ENCODE peak calls at places on chromosomes 2 and 18, in six cellular contexts. L, Z, D, E, U and K are unnamed samples.

GRCh38 chr2:133264951-133265949 is 303.0 kb downstream of the NCKAP5 start:
- DNase-seq in Z (no peak), E (peak; percentile 9), D (no peak), U (peak; percentile 48), L (no peak), K (no peak)

GRCh38 chr2:1512321-1513289 is 99.3 kb downstream of the TPO start:
- DNase-seq in D (no peak), Z (no peak), U (no peak), L (no peak), E (no peak), K (no peak)

GRCh38 chr18:76568726-76569125 is 73.7 kb upstream of the ZNF516 start:
- DNase-seq in U (no peak), D (no peak), E (no peak), L (no peak), Z (no peak), K (no peak)

GRCh38 chr18:59921384-59921891 is 21.6 kb downstream of the PMAIP1 start:
- DNase-seq in E (no peak), D (peak; percentile 49), Z (peak; percentile 5), U (no peak), L (peak; percentile 8), K (peak; percentile 24)

GRCh38 chr2:23436346-23437099 is 51.5 kb downstream of the KLHL29 start:
- DNase-seq in L (no peak), E (no peak), Z (no peak), D (peak; percentile 38), U (no peak), K (no peak)

GRCh38 chr18:79221136-79221535 is 151.9 kb downstream of the ATP9B start:
- DNase-seq in L (no peak), D (no peak), Z (no peak), U (no peak), E (no peak), K (no peak)

GRCh38 chr2:226063704-226064390 is 664.3 kb downstream of the NYAP2 start:
- DNase-seq in L (no peak), D (no peak), Z (no peak), E (no peak), U (no peak), K (no peak)

GRCh38 chr2:54471221-54471711 is 15.1 kb downstream of the SPTBN1 start:
- DNase-seq in U (peak; percentile 73), L (no peak), E (no peak), Z (no peak), D (no peak), K (no peak)

GRCh38 chr18:62741118-62741566 is 25.8 kb downstream of the PHLPP1 start:
- DNase-seq in E (no peak), D (no peak), L (no peak), U (no peak), Z (no peak), K (no peak)

GRCh38 chr2:70385966-70386595 is 84.2 kb upstream of the FAM136A start:
- DNase-seq in U (no peak), L (no peak), E (no peak), D (no peak), Z (no peak), K (no peak)

GRCh38 chr2:240781471-240782220 is 38.4 kb downstream of the KIF1A start:
- DNase-seq in Z (no peak), U (no peak), E (no peak), D (no peak), L (no peak), K (no peak)

GRCh38 chr2:30665761-30666306 is 141.4 kb downstream of the CAPN13 start:
- DNase-seq in U (no peak), E (no peak), D (no peak), L (no peak), Z (no peak), K (no peak)

GRCh38 chr2:37802899-37803379 is 122.1 kb upstream of the RMDN2 start:
- DNase-seq in Z (no peak), L (no peak), D (no peak), U (no peak), E (no peak), K (no peak)

GRCh38 chr2:130310881-130311280 is 31.8 kb upstream of the IMP4 start:
- DNase-seq in D (no peak), U (no peak), Z (no peak), L (no peak), E (no peak), K (no peak)

GRCh38 chr2:119338826-119339561 is 27.6 kb downstream of the C2orf76 start:
- DNase-seq in D (no peak), L (peak; percentile 4), Z (peak; percentile 2), U (peak; percentile 44), E (no peak), K (peak; percentile 20)

GRCh38 chr2:207394203-207394741 is 135.5 kb upstream of the CREB1 start:
- DNase-seq in L (no peak), U (no peak), D (no peak), Z (no peak), E (no peak), K (no peak)

GRCh38 chr2:229348135-229348534 is 77.0 kb upstream of the PID1 start:
- DNase-seq in Z (no peak), E (no peak), U (no peak), L (no peak), D (no peak), K (no peak)

GRCh38 chr2:105969552-105969951 is 224.5 kb downstream of the UXS1 start:
- DNase-seq in E (peak; percentile 50), Z (no peak), L (no peak), D (no peak), U (no peak), K (no peak)

GRCh38 chr2:2871480-2872308 is 505.9 kb downstream of the EIPR1 start:
- DNase-seq in D (no peak), Z (no peak), U (no peak), E (no peak), L (no peak), K (no peak)

GRCh38 chr2:219500135-219500534 is 1.4 kb downstream of the GMPPA start:
- DNase-seq in Z (no peak), L (no peak), E (no peak), D (no peak), U (no peak), K (no peak)

GRCh38 chr18:62486290-62486964 is 36.4 kb upstream of the ZCCHC2 start:
- DNase-seq in Z (no peak), U (no peak), E (no peak), L (no peak), D (no peak), K (no peak)

GRCh38 chr2:175195012-175195411 is 13.5 kb upstream of the ATP5MC3 start:
- DNase-seq in L (no peak), E (no peak), Z (no peak), D (no peak), U (no peak), K (no peak)

GRCh38 chr2:1626271-1626681 is 118.0 kb downstream of the PXDN start:
- DNase-seq in D (no peak), U (peak; percentile 9), L (no peak), Z (no peak), E (no peak), K (no peak)

GRCh38 chr2:217510790-217511291 is 492.0 kb downstream of the TNS1 start:
- DNase-seq in U (peak; percentile 77), L (no peak), E (peak; percentile 81), D (peak; percentile 21), Z (no peak), K (no peak)

GRCh38 chr2:12251749-12252148 is 465.0 kb upstream of the TRIB2 start:
- DNase-seq in Z (no peak), D (no peak), L (no peak), U (no peak), E (no peak), K (no peak)

GRCh38 chr18:73544618-73545017 is 603.0 kb downstream of the FBXO15 start:
- DNase-seq in L (no peak), E (no peak), Z (no peak), D (no peak), U (no peak), K (no peak)

GRCh38 chr2:66568650-66569300 is 133.8 kb downstream of the MEIS1 start:
- DNase-seq in D (no peak), E (no peak), L (no peak), U (no peak), Z (no peak), K (no peak)

GRCh38 chr2:88746929-88747490 is 55.5 kb downstream of the RPIA start:
- DNase-seq in L (no peak), Z (no peak), D (no peak), U (no peak), E (no peak), K (no peak)

GRCh38 chr2:174334781-174335604 is at the start of gene SP9:
- DNase-seq in D (peak; percentile 38), U (no peak), E (peak; percentile 40), Z (no peak), L (no peak), K (no peak)

GRCh38 chr2:179446475-179447141 is 182.0 kb upstream of the SESTD1 start:
- DNase-seq in D (no peak), Z (no peak), L (no peak), U (no peak), E (no peak), K (no peak)

GRCh38 chr18:37282386-37283037 is 283.1 kb downstream of the CELF4 start:
- DNase-seq in D (no peak), Z (no peak), U (no peak), E (no peak), L (no peak), K (no peak)